ENCODE peak calls at places on chromosomes 6 and 20, in eight cellular contexts. Z is mesenchymal stem cell; T is mesendoderm; R is aorta; Y is fibroblast of lung; U is left lung; A is H9; M is CD4-positive, CD25-positive, alpha-beta regulatory T cell. Q is an unnamed sample. For H3K4me1, the result is how much of the 10 kb centered on the place peaks cover.

GRCh38 chr20:50547956-50548355 is 37.8 kb downstream of the PTPN1 start:
- DNase-seq in Z (no peak), T (no peak), R (no peak), Y (no peak), U (no peak), A (no peak), M (no peak), Q (no peak)

GRCh38 chr20:53335509-53335908 is 258.1 kb downstream of the ZNF217 start:
- DNase-seq in Z (no peak), T (peak), R (no peak), Y (no peak), U (no peak), A (no peak), M (no peak), Q (no peak)

GRCh38 chr20:25177890-25178321 is 17.6 kb upstream of the ENTPD6 start:
- DNase-seq in Z (no peak), T (no peak), R (no peak), Y (peak), U (peak), A (no peak), M (no peak), Q (no peak)

GRCh38 chr6:108650781-108651180 is 90.1 kb downstream of the FOXO3 start:
- DNase-seq in Z (peak), T (no peak), R (no peak), Y (peak), U (no peak), A (no peak), M (no peak), Q (no peak)

GRCh38 chr6:75932067-75932466 is 140.4 kb downstream of the IMPG1 start:
- DNase-seq in Z (peak), T (peak), R (no peak), Y (peak), U (no peak), A (peak), M (no peak), Q (peak)

GRCh38 chr6:137043710-137044365 is 927 bp downstream of the IL20RA start:
- DNase-seq in Z (peak), T (peak), R (peak), Y (peak), U (no peak), A (peak), M (no peak), Q (peak)

GRCh38 chr6:22448311-22448711 is 121.1 kb upstream of the HDGFL1 start:
- DNase-seq in Z (peak), T (no peak), R (no peak), Y (peak), U (no peak), A (no peak), M (no peak), Q (no peak)

GRCh38 chr6:79453558-79454042 is 83.6 kb downstream of the LCA5 start:
- DNase-seq in Z (no peak), T (no peak), R (no peak), Y (peak), U (no peak), A (no peak), M (no peak), Q (no peak)

GRCh38 chr6:64012351-64013060 is 376.9 kb downstream of the PHF3 start:
- DNase-seq in Z (peak), T (peak), R (no peak), Y (peak), U (no peak), A (peak), M (no peak), Q (peak)

GRCh38 chr6:13453771-13454251 is 33.6 kb downstream of the GFOD1 start:
- DNase-seq in Z (no peak), T (no peak), R (no peak), Y (peak), U (no peak), A (no peak), M (no peak), Q (peak)

GRCh38 chr6:40510442-40510841 is 76.7 kb downstream of the LRFN2 start:
- DNase-seq in Z (no peak), T (no peak), R (no peak), Y (no peak), U (no peak), A (no peak), M (no peak), Q (no peak)

GRCh38 chr6:132495604-132496079 is 17.3 kb downstream of the STX7 start:
- DNase-seq in Z (no peak), T (no peak), R (no peak), Y (no peak), U (no peak), A (no peak), M (no peak), Q (no peak)

GRCh38 chr20:3786126-3786484 is 435 bp downstream of the CENPB start:
- DNase-seq in Z (peak), T (peak), R (peak), Y (peak), U (no peak), A (no peak), M (peak), Q (peak)

DNA sequence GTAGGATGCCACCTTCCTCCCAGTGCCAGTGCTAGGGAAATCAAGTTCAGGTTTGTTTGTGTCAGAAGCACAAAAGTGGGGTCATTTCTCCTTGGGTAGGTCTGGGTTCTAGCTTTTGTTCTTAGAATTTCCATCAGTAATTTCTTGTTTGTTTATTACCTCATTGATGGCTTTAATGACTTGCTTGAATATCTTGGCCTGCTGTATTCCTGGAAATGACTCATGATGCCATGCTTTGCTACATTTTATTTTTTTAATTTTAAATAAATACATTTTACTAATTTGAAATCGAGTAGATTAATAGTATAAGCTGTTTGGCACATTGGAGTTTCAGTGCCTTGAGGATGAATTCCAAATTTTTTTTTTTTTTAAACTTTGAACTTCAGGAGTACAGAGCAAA is 189.6 kb downstream of the JARID2 start:
- DNase-seq in Z (no peak), T (no peak), R (no peak), Y (no peak), U (no peak), A (no peak), M (no peak), Q (no peak)
- H3K4me1 ChIP-seq in Z (under half), T (half or more), R (under half), Y (under half), U (half or more), A (under half), M (half or more), Q (half or more)

DNA sequence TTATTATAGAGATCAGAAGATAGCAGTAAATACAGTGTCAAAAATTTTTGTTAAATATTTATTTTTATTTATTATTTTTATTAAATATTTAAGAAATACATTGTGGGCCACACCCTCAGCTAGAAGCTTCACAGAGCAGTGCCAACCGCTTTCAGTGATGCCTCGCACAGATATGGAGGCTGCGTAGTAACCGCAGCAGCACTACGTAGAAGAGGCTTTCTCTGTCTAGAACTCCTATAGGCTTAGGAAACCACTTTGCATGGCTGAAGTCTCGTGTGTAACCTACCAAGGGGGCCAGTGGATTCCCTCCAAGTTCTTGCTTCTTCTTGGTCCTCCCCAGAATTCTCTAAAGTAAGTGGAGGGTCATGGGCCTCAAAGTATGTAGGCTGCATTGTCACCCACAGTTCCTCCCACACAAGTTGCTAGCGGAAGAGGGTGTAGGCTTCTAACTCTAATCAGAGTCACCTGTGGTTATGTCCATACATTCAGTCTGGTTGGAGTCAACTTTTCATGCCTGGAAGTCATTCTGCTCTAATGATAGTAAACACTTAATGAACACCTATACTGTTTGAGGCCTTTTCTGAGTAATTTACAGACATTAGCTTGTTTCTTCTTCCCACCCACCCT is 285.6 kb downstream of the CDKAL1 start:
- DNase-seq in Z (no peak), T (no peak), R (no peak), Y (no peak), U (no peak), A (no peak), M (no peak), Q (no peak)
- H3K4me1 ChIP-seq in Z (under half), T (under half), R (under half), Y (under half), U (under half), A (under half), M (under half), Q (under half)

DNA sequence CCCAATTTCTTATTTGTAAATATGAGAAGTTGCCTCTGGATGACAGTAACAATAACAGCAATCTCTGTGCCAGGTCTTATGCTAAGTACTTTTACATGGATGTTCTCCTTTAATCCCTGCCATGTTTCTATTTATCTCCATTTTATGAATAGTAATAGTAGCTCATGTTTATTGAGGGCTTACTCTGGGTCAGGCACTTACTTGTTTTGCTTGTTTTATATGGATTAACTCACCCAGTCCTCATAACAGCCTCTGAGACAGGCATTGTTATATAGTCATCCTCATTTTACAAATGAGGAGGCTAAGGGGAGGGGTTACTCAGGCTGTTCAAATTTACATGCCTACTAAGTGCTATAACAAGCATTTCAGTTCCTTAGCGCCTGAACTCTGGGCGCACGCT is 64.3 kb downstream of the ARID1B start:
- DNase-seq in Z (no peak), T (no peak), R (no peak), Y (no peak), U (no peak), A (no peak), M (no peak), Q (no peak)
- H3K4me1 ChIP-seq in Z (under half), T (under half), R (under half), Y (under half), U (half or more), A (under half), M (under half), Q (under half)

DNA sequence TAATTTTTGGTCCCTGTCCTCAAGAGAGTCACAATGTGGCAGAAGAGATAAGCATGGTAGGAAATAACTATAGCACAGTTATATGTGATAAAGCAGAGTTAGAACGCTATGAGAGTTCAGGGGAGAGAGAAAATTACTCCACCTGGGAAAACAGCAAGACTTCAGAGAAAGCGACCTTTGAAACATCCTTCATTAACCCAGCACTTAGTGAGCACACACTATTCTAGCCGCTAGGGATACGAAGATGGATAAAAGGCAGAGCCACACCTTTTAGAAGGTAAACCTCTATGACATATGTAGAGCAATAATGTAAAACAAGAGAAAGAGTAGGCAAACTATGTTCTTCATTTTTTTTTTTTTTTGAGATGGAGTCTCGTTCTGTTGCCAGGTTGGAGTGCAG is 264.3 kb downstream of the PTPRK start:
- DNase-seq in Z (no peak), T (no peak), R (no peak), Y (no peak), U (no peak), A (no peak), M (no peak), Q (no peak)
- H3K4me1 ChIP-seq in Z (under half), T (under half), R (under half), Y (under half), U (under half), A (under half), M (under half), Q (under half)

DNA sequence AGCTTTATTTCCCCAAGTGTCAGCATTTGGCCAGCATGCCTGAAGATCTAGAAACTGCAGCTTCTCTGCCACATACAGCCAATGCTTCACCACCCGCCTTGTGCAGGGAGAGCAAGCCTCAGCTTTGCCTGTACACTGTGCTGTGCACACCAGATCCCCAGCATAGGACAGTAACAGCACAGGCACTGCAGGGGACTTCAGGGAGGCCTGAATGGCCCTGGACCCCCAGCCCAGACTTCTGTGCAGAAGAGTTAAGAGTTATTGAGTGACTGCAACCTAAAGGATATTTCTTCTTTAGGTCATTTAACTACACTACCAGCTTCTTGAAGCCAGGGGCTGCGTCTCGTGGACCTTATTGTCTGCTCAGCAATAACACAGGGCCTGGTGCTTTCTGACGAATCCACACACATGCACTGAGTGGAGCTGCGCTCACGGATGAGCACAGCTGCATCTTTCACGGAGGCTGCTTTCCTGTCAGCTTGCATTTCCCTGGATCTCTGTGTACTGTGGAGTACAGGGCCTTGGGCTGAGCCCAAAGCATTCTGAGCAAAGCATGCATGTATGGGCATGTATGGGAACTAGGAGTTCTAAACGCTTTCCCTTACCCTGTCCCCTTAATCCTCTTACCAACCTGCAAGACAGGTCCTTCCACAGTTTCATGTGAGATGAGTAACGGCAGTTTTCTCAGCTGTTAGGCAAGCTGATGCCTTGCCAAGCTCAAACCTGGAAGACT is 14.1 kb upstream of the CD93 start:
- DNase-seq in Z (no peak), T (no peak), R (no peak), Y (no peak), U (no peak), A (no peak), M (no peak), Q (no peak)
- H3K4me1 ChIP-seq in Z (under half), T (under half), R (under half), Y (under half), U (half or more), A (under half), M (under half), Q (under half)

GRCh38 chr6:43405354-43405753 is 22.0 kb upstream of the ABCC10 start:
- DNase-seq in Z (peak), T (no peak), R (no peak), Y (peak), U (no peak), A (no peak), M (no peak), Q (no peak)
- H3K4me1 ChIP-seq in Z (under half), T (under half), R (under half), Y (under half), U (under half), A (under half), M (under half), Q (under half)

GRCh38 chr6:16319813-16320532 is 81.6 kb downstream of the GMPR start:
- DNase-seq in Z (peak), T (peak), R (peak), Y (peak), U (peak), A (no peak), M (peak), Q (peak)

GRCh38 chr6:16320533-16321340 is 82.3 kb downstream of the GMPR start:
- DNase-seq in Z (peak), T (no peak), R (peak), Y (peak), U (no peak), A (no peak), M (no peak), Q (peak)

GRCh38 chr6:16321341-16321710 is 82.9 kb downstream of the GMPR start:
- DNase-seq in Z (no peak), T (no peak), R (no peak), Y (no peak), U (no peak), A (no peak), M (no peak), Q (no peak)

GRCh38 chr6:16322666-16323312 is 84.4 kb downstream of the GMPR start:
- DNase-seq in Z (peak), T (peak), R (peak), Y (peak), U (peak), A (peak), M (peak), Q (peak)

GRCh38 chr6:16321826-16322225 is 83.4 kb downstream of the GMPR start:
- DNase-seq in Z (no peak), T (no peak), R (peak), Y (no peak), U (no peak), A (no peak), M (no peak), Q (no peak)
- H3K4me1 ChIP-seq in Z (under half), T (under half), R (under half), Y (under half), U (half or more), A (under half), M (half or more), Q (under half)

Q was measured in cardiac muscle cell.